ENCODE peak calls at places on chromosomes 16 and 17, in nine cellular contexts. D is hepatocyte; L is kidney tubule cell; G is epithelial cell of prostate; K is amniotic stem cell; H is stimulated activated CD4-positive, alpha-beta T cell treated with anti-CD3 and anti-CD28 coated beads, Interleukin-1b, Interleukin-23, amount 100 ng/mL, for 24 hours; N is AG04449; X is upper lobe of right lung; R is stimulated activated CD8-positive, alpha-beta memory T cell treated with anti-CD3 and anti-CD28 coated beads, Interleukin-15, amount 100 ng/mL, for 24 hours. T is an unnamed sample.
A peak's percentile ranks its signal among the peaks of the same experiment; 100 is the strongest.

GRCh38 chr16:57203451-57203850 is 17.3 kb downstream of the RSPRY1 start:
- DNase-seq in D (no peak), L (peak; percentile 26), G (no peak), K (no peak), H (no peak), N (no peak), X (no peak), R (no peak), T (no peak)

GRCh38 chr17:69672924-69673323 is 258.4 kb downstream of the MAP2K6 start:
- DNase-seq in D (no peak), L (peak; percentile 55), G (no peak), K (no peak), H (no peak), N (peak; percentile 52), X (no peak), R (no peak), T (no peak)

GRCh38 chr17:77128895-77129567 is 11.7 kb upstream of the SEC14L1 start:
- DNase-seq in D (no peak), L (no peak), G (no peak), K (no peak), H (no peak), N (no peak), X (no peak), R (no peak), T (no peak)

GRCh38 chr16:66774981-66775380 is 23.6 kb upstream of the DYNC1LI2 start:
- DNase-seq in D (no peak), L (no peak), G (no peak), K (no peak), H (no peak), N (no peak), X (no peak), R (no peak), T (no peak)

GRCh38 chr17:78868391-78868790 is 27.8 kb upstream of the USP36 start:
- DNase-seq in D (no peak), L (no peak), G (no peak), K (peak; percentile 42), H (no peak), N (peak; percentile 41), X (no peak), R (no peak), T (no peak)

GRCh38 chr16:85192736-85193493 is 80.6 kb upstream of the CIBAR2 start:
- DNase-seq in D (no peak), L (no peak), G (no peak), K (no peak), H (no peak), N (no peak), X (no peak), R (no peak), T (no peak)

GRCh38 chr17:76239538-76240274 is 587 bp downstream of the RNF157 start:
- DNase-seq in D (no peak), L (no peak), G (no peak), K (no peak), H (no peak), N (no peak), X (no peak), R (no peak), T (no peak)

GRCh38 chr17:62755139-62755851 is 52.8 kb downstream of the MARCHF10 start:
- DNase-seq in D (peak; percentile 22), L (no peak), G (no peak), K (no peak), H (no peak), N (no peak), X (no peak), R (no peak), T (no peak)

GRCh38 chr17:41147531-41148204 is 2.0 kb downstream of the KRTAP4-5 start:
- DNase-seq in D (no peak), L (no peak), G (no peak), K (no peak), H (no peak), N (no peak), X (no peak), R (no peak), T (no peak)

GRCh38 chr17:58277107-58277506 is 3.6 kb downstream of the MPO start:
- DNase-seq in D (no peak), L (no peak), G (no peak), K (no peak), H (no peak), N (no peak), X (no peak), R (no peak), T (no peak)

GRCh38 chr16:12732600-12732999 is 71.1 kb downstream of the CPPED1 start:
- DNase-seq in D (no peak), L (no peak), G (no peak), K (no peak), H (no peak), N (no peak), X (no peak), R (no peak), T (no peak)

GRCh38 chr17:60231234-60231633 is 81.5 kb downstream of the CA4 start:
- DNase-seq in D (peak; percentile 15), L (peak; percentile 10), G (no peak), K (no peak), H (no peak), N (no peak), X (no peak), R (no peak), T (no peak)

GRCh38 chr16:56532714-56533113 is 12.9 kb upstream of the BBS2 start:
- DNase-seq in D (no peak), L (no peak), G (no peak), K (no peak), H (no peak), N (no peak), X (no peak), R (no peak), T (no peak)

GRCh38 chr17:32323784-32324590 is 18.0 kb downstream of the C17orf75 start:
- DNase-seq in D (no peak), L (peak; percentile 85), G (peak; percentile 22), K (no peak), H (no peak), N (no peak), X (no peak), R (no peak), T (no peak)

GRCh38 chr16:83705856-83706255 is 101.9 kb upstream of the HSBP1 start:
- DNase-seq in D (no peak), L (peak; percentile 97), G (no peak), K (peak; percentile 18), H (no peak), N (no peak), X (no peak), R (no peak), T (no peak)

GRCh38 chr17:5115673-5116651 is at the start of gene USP6:
- DNase-seq in D (no peak), L (no peak), G (no peak), K (no peak), H (no peak), N (no peak), X (peak; percentile 66), R (no peak), T (no peak)

GRCh38 chr17:18877104-18877503 is 19.2 kb downstream of the PRPSAP2 start:
- DNase-seq in D (no peak), L (peak; percentile 68), G (no peak), K (no peak), H (no peak), N (no peak), X (no peak), R (no peak), T (no peak)

GRCh38 chr17:43517615-43518386 is 28.3 kb downstream of the ETV4 start:
- DNase-seq in D (no peak), L (peak; percentile 10), G (no peak), K (no peak), H (no peak), N (no peak), X (no peak), R (no peak), T (no peak)

GRCh38 chr17:17921192-17922082 is 50.8 kb downstream of the TOM1L2 start:
- DNase-seq in D (peak; percentile 64), L (peak; percentile 91), G (peak; percentile 61), K (peak; percentile 60), H (no peak), N (peak; percentile 88), X (no peak), R (no peak), T (no peak)

T was measured in NCI-H1930.